ENCODE peak calls at places on chromosomes 16 and 17, in six cellular contexts. A is heart left ventricle, F is ascending aorta, Z is brain pericyte, T is HFFc6, X is SW 1271. R is an unnamed sample.

GRCh38 chr17:2214887-2215615 is 88.5 kb downstream of the SMG6 start:
- DNase-seq in T (peak), Z (no peak), X (no peak), A (peak), F (peak), R (no peak)

GRCh38 chr16:90044111-90044551 is 24.9 kb upstream of the DBNDD1 start:
- DNase-seq in X (no peak), Z (no peak), A (no peak), F (no peak), T (no peak), R (no peak)

GRCh38 chr16:26992661-26993365 is 73.9 kb upstream of the C16orf82 start:
- DNase-seq in A (no peak), F (peak), Z (no peak), X (no peak), T (no peak), R (no peak)

GRCh38 chr16:17343729-17344128 is 127.0 kb downstream of the XYLT1 start:
- DNase-seq in F (no peak), X (no peak), T (no peak), Z (no peak), A (no peak), R (no peak)

GRCh38 chr17:222172-222571 is 40.7 kb upstream of the DOC2B start:
- DNase-seq in A (no peak), T (no peak), Z (no peak), F (no peak), X (no peak), R (no peak)

GRCh38 chr16:3654249-3654991 is at the start of gene DNASE1:
- DNase-seq in Z (no peak), X (no peak), A (peak), T (peak), F (peak), R (peak)

GRCh38 chr16:67199011-67199807 is at the start of gene ELMO3:
- DNase-seq in X (no peak), F (no peak), Z (no peak), T (no peak), A (no peak), R (no peak)

GRCh38 chr17:83129676-83130075 is 50.3 kb downstream of the METRNL start:
- DNase-seq in A (no peak), F (peak), T (no peak), Z (no peak), X (no peak), R (no peak)

GRCh38 chr16:51201604-51202003 is 50.5 kb upstream of the SALL1 start:
- DNase-seq in F (no peak), T (no peak), X (no peak), A (no peak), Z (no peak), R (no peak)

GRCh38 chr17:33112763-33113162 is 121.1 kb downstream of the SPACA3 start:
- DNase-seq in A (no peak), X (no peak), Z (no peak), F (no peak), T (no peak), R (no peak)

GRCh38 chr17:47700471-47701449 is 6.8 kb downstream of the TBKBP1 start:
- DNase-seq in F (no peak), X (no peak), Z (no peak), T (no peak), A (no peak), R (no peak)

R was measured in KG1.